ENCODE peak calls at places on chromosomes 1 and 21, in five cellular contexts. P, L, O, B and K are unnamed samples.

GRCh38 chr1:227896710-227897655 is 50.7 kb downstream of the WNT9A start:
- DNase-seq in B (peak; percentile 54), O (peak; percentile 62), L (peak; percentile 9), P (no peak), K (no peak)

GRCh38 chr21:25887646-25888321 is 153.0 kb downstream of the GABPA start:
- DNase-seq in O (no peak), P (no peak), B (no peak), L (no peak), K (no peak)

GRCh38 chr1:31939484-31940329 is 1.5 kb upstream of the PTP4A2 start:
- DNase-seq in L (peak; percentile 80), O (no peak), P (no peak), B (peak; percentile 87), K (peak; percentile 72)

GRCh38 chr1:167103236-167103894 is 9.5 kb downstream of the STYXL2 start:
- DNase-seq in L (no peak), B (no peak), P (no peak), O (no peak), K (no peak)

GRCh38 chr1:181513786-181514297 is 30.5 kb downstream of the CACNA1E start:
- DNase-seq in L (no peak), O (no peak), P (no peak), B (no peak), K (no peak)

GRCh38 chr1:64601207-64601606 is 131.3 kb downstream of the CACHD1 start:
- DNase-seq in B (no peak), L (no peak), O (no peak), P (no peak), K (peak; percentile 17)

GRCh38 chr1:208684192-208684591 is 440.0 kb upstream of the PLXNA2 start:
- DNase-seq in O (no peak), B (no peak), L (no peak), P (no peak), K (no peak)

GRCh38 chr1:2592672-2593071 is 6.1 kb downstream of the PRXL2B start:
- DNase-seq in L (peak; percentile 12), B (peak; percentile 69), P (no peak), O (no peak), K (no peak)

GRCh38 chr1:77888429-77889239 is at the start of gene NEXN:
- DNase-seq in B (peak; percentile 93), P (peak; percentile 60), L (peak; percentile 83), O (peak; percentile 91), K (peak; percentile 74)

GRCh38 chr1:118987431-118988185 is 535 bp downstream of the TBX15 start:
- DNase-seq in L (no peak), O (peak; percentile 78), P (no peak), B (no peak), K (no peak)

GRCh38 chr1:209618756-209619420 is 33.3 kb downstream of the LAMB3 start:
- DNase-seq in O (no peak), P (no peak), L (no peak), B (no peak), K (no peak)

GRCh38 chr1:113615425-113615824 is 143.9 kb downstream of the PHTF1 start:
- DNase-seq in B (no peak), P (no peak), L (no peak), O (no peak), K (no peak)

GRCh38 chr1:238139713-238140112 is 249.0 kb upstream of the ZP4 start:
- DNase-seq in B (no peak), L (no peak), P (no peak), O (no peak), K (no peak)

GRCh38 chr1:89254658-89255287 is 17.9 kb downstream of the GBP5 start:
- DNase-seq in O (no peak), P (no peak), L (no peak), B (no peak), K (no peak)

GRCh38 chr1:204145033-204145504 is 6.8 kb downstream of the ETNK2 start:
- DNase-seq in L (no peak), B (no peak), P (no peak), O (no peak), K (peak; percentile 31)

GRCh38 chr1:200178340-200178739 is 150.8 kb downstream of the NR5A2 start:
- DNase-seq in O (no peak), L (no peak), P (no peak), B (no peak), K (no peak)

GRCh38 chr1:87144546-87144945 is 184.1 kb upstream of the LMO4 start:
- DNase-seq in B (no peak), P (no peak), L (no peak), O (no peak), K (no peak)

GRCh38 chr1:201624741-201625646 is 86.1 kb downstream of the NAV1 start:
- DNase-seq in P (no peak), B (peak; percentile 7), L (peak; percentile 42), O (no peak), K (no peak)

GRCh38 chr1:110225212-110225611 is 15.1 kb downstream of the KCNC4 start:
- DNase-seq in L (no peak), O (no peak), P (no peak), B (peak; percentile 46), K (no peak)

GRCh38 chr1:110224240-110224995 is 14.3 kb downstream of the KCNC4 start:
- DNase-seq in P (no peak), B (peak; percentile 48), O (no peak), L (no peak), K (no peak)

GRCh38 chr1:110225756-110226404 is 15.8 kb downstream of the KCNC4 start:
- DNase-seq in L (no peak), B (peak; percentile 64), O (no peak), P (no peak), K (no peak)

GRCh38 chr1:110223127-110223526 is 13.0 kb downstream of the KCNC4 start:
- DNase-seq in P (no peak), B (no peak), L (no peak), O (no peak), K (no peak)

DNA sequence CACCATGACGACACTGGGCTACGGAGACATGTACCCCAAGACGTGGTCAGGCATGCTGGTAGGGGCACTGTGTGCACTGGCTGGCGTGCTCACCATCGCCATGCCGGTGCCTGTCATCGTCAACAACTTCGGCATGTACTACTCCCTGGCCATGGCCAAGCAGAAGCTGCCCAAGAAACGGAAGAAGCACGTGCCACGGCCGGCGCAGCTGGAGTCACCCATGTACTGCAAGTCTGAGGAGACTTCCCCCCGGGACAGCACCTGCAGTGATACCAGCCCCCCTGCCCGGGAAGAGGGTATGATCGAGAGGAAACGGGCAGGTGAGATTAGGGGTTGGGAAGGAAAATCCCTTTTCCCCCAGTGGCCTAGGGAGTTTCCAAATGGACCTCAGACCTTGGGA is 13.5 kb downstream of the KCNC4 start:
- DNase-seq in O (no peak), B (no peak), L (no peak), P (no peak), K (no peak)
- H3K9me3 ChIP-seq in O (no peaks in the 10 kb centered on the region), B (no peaks in the 10 kb centered on the region), L (no peaks in the 10 kb centered on the region), P (no peaks in the 10 kb centered on the region), K (no peaks in the 10 kb centered on the region)

GRCh38 chr1:51729156-51729823 is 112.4 kb downstream of the OSBPL9 start:
- DNase-seq in B (peak; percentile 98), L (peak; percentile 79), P (no peak), O (peak; percentile 91), K (peak; percentile 97)
- H3K4me3 ChIP-seq in B (peak overlapping the region; percentile 87), L (peak overlapping the region; percentile 63), P (peak overlapping the region; percentile 75), O (peak overlapping the region; percentile 74), K (peak overlapping the region; percentile 72)

GRCh38 chr21:10521091-10521598 is at the start of gene TPTE:
- DNase-seq in L (no peak), B (no peak), O (no peak), P (no peak), K (no peak)
- H3K9me3 ChIP-seq in L (no peaks in the 10 kb centered on the region), B (peaks cover 2% of the 10 kb centered on the region), O (peaks cover 8% of the 10 kb centered on the region), P (peaks cover 3% of the 10 kb centered on the region), K (no peaks in the 10 kb centered on the region)

DNA sequence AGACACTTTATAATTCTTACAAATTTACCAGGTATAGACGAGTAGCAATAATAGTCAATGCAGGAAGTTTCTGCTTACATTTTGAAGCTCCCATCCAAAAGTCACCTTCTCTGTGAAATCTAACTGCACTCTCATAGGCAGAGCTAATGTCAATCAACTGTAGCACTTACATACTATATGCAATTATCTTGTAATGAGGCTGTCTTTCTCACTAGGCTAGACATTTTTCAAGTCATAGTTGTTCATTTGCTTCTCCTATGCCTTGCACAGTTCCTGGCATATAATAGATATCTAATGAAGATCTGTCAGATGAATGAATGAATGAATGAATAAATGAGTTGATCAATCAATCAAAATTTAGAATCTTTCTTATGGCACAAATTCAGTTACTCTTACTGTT is 273.0 kb upstream of the DAB1 start:
- DNase-seq in L (no peak), P (no peak), B (no peak), O (no peak), K (no peak)
- H3K4me3 ChIP-seq in L (no peak overlapping the region), P (no peak overlapping the region), B (no peak overlapping the region), O (no peak overlapping the region), K (no peak overlapping the region)